ENCODE peak calls at places on chromosomes 11 and 22, in ten cellular contexts. M is CD4-positive, CD25-positive, alpha-beta regulatory T cell; A is heart left ventricle; K is pancreas; L is tibial artery; P is AG04450; N is GM23338; F is astrocyte; Z is uterus; V is CD4-positive, alpha-beta T cell. C is an unnamed sample.

GRCh38 chr22:36497910-36498669 is 8.8 kb downstream of the FOXRED2 start:
- DNase-seq in M (no peak), A (no peak), K (no peak), L (no peak), P (no peak), N (peak), F (no peak), Z (peak), V (no peak), C (no peak)

GRCh38 chr11:43393765-43394355 is 35.1 kb downstream of the TTC17 start:
- DNase-seq in M (no peak), A (peak), K (peak), L (no peak), P (no peak), N (no peak), F (peak), Z (no peak), V (no peak), C (no peak)

GRCh38 chr11:47560431-47560830 is 5.0 kb upstream of the PTPMT1 start:
- DNase-seq in M (no peak), A (no peak), K (no peak), L (no peak), P (no peak), N (no peak), F (no peak), Z (no peak), V (no peak), C (no peak)

GRCh38 chr11:122226810-122227379 is 110.9 kb upstream of the BLID start:
- DNase-seq in M (no peak), A (no peak), K (no peak), L (no peak), P (no peak), N (no peak), F (peak), Z (no peak), V (no peak), C (no peak)

GRCh38 chr11:46249103-46249942 is 28.1 kb upstream of the CREB3L1 start:
- DNase-seq in M (no peak), A (no peak), K (no peak), L (no peak), P (no peak), N (no peak), F (peak), Z (no peak), V (no peak), C (no peak)

GRCh38 chr11:58567889-58568512 is 7.7 kb downstream of the LPXN start:
- DNase-seq in M (peak), A (no peak), K (peak), L (no peak), P (no peak), N (peak), F (peak), Z (peak), V (peak), C (no peak)

GRCh38 chr11:13108416-13108815 is 99.3 kb downstream of the RASSF10 start:
- DNase-seq in M (no peak), A (no peak), K (no peak), L (no peak), P (no peak), N (no peak), F (peak), Z (no peak), V (no peak), C (no peak)

GRCh38 chr11:119041821-119042514 is 11.3 kb upstream of the SLC37A4 start:
- DNase-seq in M (no peak), A (no peak), K (no peak), L (no peak), P (no peak), N (no peak), F (no peak), Z (no peak), V (no peak), C (no peak)

GRCh38 chr11:115674831-115675230 is 170.6 kb upstream of the CADM1 start:
- DNase-seq in M (no peak), A (no peak), K (no peak), L (no peak), P (no peak), N (no peak), F (no peak), Z (no peak), V (no peak), C (no peak)

GRCh38 chr11:82796970-82797594 is 63.4 kb upstream of the FAM181B start:
- DNase-seq in M (no peak), A (no peak), K (no peak), L (peak), P (no peak), N (no peak), F (no peak), Z (no peak), V (no peak), C (peak)

GRCh38 chr22:39470462-39471335 is 13.9 kb downstream of the MGAT3 start:
- DNase-seq in M (no peak), A (no peak), K (no peak), L (no peak), P (no peak), N (no peak), F (no peak), Z (no peak), V (no peak), C (no peak)

GRCh38 chr11:95521862-95522261 is 267.7 kb downstream of the FAM76B start:
- DNase-seq in M (no peak), A (no peak), K (no peak), L (no peak), P (no peak), N (no peak), F (no peak), Z (no peak), V (no peak), C (no peak)

GRCh38 chr11:74844072-74844471 is 95.4 kb downstream of the RNF169 start:
- DNase-seq in M (no peak), A (no peak), K (no peak), L (no peak), P (no peak), N (no peak), F (no peak), Z (no peak), V (no peak), C (no peak)

GRCh38 chr22:50089231-50090140 is at the start of gene MOV10L1:
- DNase-seq in M (no peak), A (no peak), K (no peak), L (no peak), P (no peak), N (peak), F (no peak), Z (no peak), V (no peak), C (peak)

GRCh38 chr11:88315981-88316441 is 21.5 kb downstream of the CTSC start:
- DNase-seq in M (no peak), A (no peak), K (no peak), L (no peak), P (no peak), N (no peak), F (no peak), Z (no peak), V (no peak), C (no peak)

GRCh38 chr22:36331306-36331911 is 56.4 kb downstream of the MYH9 start:
- DNase-seq in M (peak), A (peak), K (no peak), L (peak), P (peak), N (peak), F (peak), Z (peak), V (peak), C (no peak)

GRCh38 chr11:84249344-84250135 is 963.4 kb upstream of the CCDC90B start:
- DNase-seq in M (no peak), A (no peak), K (no peak), L (no peak), P (no peak), N (no peak), F (peak), Z (no peak), V (no peak), C (no peak)

GRCh38 chr11:57001674-57002401 is 13.1 kb downstream of the OR5AK2 start:
- DNase-seq in M (no peak), A (no peak), K (no peak), L (no peak), P (no peak), N (peak), F (no peak), Z (no peak), V (no peak), C (no peak)

GRCh38 chr11:60844870-60845221 is 2.9 kb downstream of the CCDC86 start:
- DNase-seq in M (no peak), A (no peak), K (no peak), L (no peak), P (no peak), N (no peak), F (no peak), Z (no peak), V (no peak), C (no peak)

GRCh38 chr22:43159484-43160178 is 8.3 kb downstream of the TSPO start:
- DNase-seq in M (no peak), A (no peak), K (no peak), L (no peak), P (no peak), N (peak), F (no peak), Z (no peak), V (no peak), C (no peak)

GRCh38 chr22:30650508-30651116 is 15.0 kb downstream of the SLC35E4 start:
- DNase-seq in M (no peak), A (no peak), K (no peak), L (no peak), P (no peak), N (no peak), F (no peak), Z (no peak), V (no peak), C (peak)

GRCh38 chr11:57567512-57568329 is at the start of gene UBE2L6:
- DNase-seq in M (peak), A (peak), K (peak), L (peak), P (no peak), N (peak), F (peak), Z (peak), V (peak), C (peak)

GRCh38 chr11:45178890-45179663 is 32.6 kb downstream of the PRDM11 start:
- DNase-seq in M (no peak), A (no peak), K (no peak), L (no peak), P (no peak), N (peak), F (peak), Z (no peak), V (no peak), C (no peak)

GRCh38 chr11:36376888-36377758 is 81.0 kb downstream of the PRR5L start:
- DNase-seq in M (no peak), A (peak), K (peak), L (peak), P (no peak), N (peak), F (peak), Z (peak), V (peak), C (peak)

GRCh38 chr11:6755303-6755952 is 16.3 kb downstream of the OR2AG2 start:
- DNase-seq in M (peak), A (no peak), K (no peak), L (no peak), P (no peak), N (peak), F (no peak), Z (no peak), V (no peak), C (no peak)

GRCh38 chr11:61026121-61027031 is 54.9 kb downstream of the CD6 start:
- DNase-seq in M (peak), A (no peak), K (no peak), L (no peak), P (no peak), N (no peak), F (no peak), Z (no peak), V (peak), C (no peak)

GRCh38 chr11:533586-534196 is 1.7 kb downstream of the HRAS start:
- DNase-seq in M (no peak), A (no peak), K (peak), L (no peak), P (no peak), N (no peak), F (no peak), Z (peak), V (no peak), C (no peak)

GRCh38 chr11:95519912-95520311 is 269.7 kb downstream of the FAM76B start:
- DNase-seq in M (no peak), A (no peak), K (no peak), L (no peak), P (no peak), N (no peak), F (no peak), Z (no peak), V (no peak), C (no peak)

GRCh38 chr11:93652161-93652597 is 9.3 kb upstream of the CEP295 start:
- DNase-seq in M (peak), A (no peak), K (no peak), L (no peak), P (no peak), N (peak), F (peak), Z (no peak), V (no peak), C (peak)

GRCh38 chr11:911031-911889 is 650 bp upstream of the CHID1 start:
- DNase-seq in M (no peak), A (peak), K (no peak), L (peak), P (no peak), N (peak), F (peak), Z (peak), V (peak), C (no peak)

GRCh38 chr11:7512525-7513209 is 1.1 kb upstream of the PPFIBP2 start:
- DNase-seq in M (no peak), A (peak), K (peak), L (peak), P (no peak), N (peak), F (no peak), Z (peak), V (no peak), C (peak)

GRCh38 chr11:6191733-6192132 is 7.3 kb upstream of the OR52W1 start:
- DNase-seq in M (no peak), A (no peak), K (no peak), L (no peak), P (no peak), N (no peak), F (no peak), Z (no peak), V (no peak), C (no peak)

GRCh38 chr11:9210922-9211320 is 54.2 kb downstream of the DENND5A start:
- DNase-seq in M (no peak), A (no peak), K (no peak), L (no peak), P (no peak), N (no peak), F (peak), Z (no peak), V (no peak), C (no peak)

GRCh38 chr11:253160-253885 is 16.5 kb downstream of the PSMD13 start:
- DNase-seq in M (no peak), A (no peak), K (no peak), L (no peak), P (no peak), N (no peak), F (no peak), Z (no peak), V (no peak), C (no peak)

GRCh38 chr11:107549954-107550285 is 15.6 kb downstream of the ALKBH8 start:
- DNase-seq in M (no peak), A (no peak), K (no peak), L (no peak), P (no peak), N (no peak), F (no peak), Z (no peak), V (no peak), C (no peak)

GRCh38 chr11:11483622-11484021 is 130.6 kb upstream of the CSNK2A3 start:
- DNase-seq in M (no peak), A (no peak), K (no peak), L (no peak), P (no peak), N (no peak), F (no peak), Z (no peak), V (no peak), C (no peak)

GRCh38 chr11:109864161-109864661 is 229.0 kb upstream of the ZC3H12C start:
- DNase-seq in M (no peak), A (no peak), K (no peak), L (no peak), P (no peak), N (no peak), F (peak), Z (no peak), V (no peak), C (no peak)

DNA sequence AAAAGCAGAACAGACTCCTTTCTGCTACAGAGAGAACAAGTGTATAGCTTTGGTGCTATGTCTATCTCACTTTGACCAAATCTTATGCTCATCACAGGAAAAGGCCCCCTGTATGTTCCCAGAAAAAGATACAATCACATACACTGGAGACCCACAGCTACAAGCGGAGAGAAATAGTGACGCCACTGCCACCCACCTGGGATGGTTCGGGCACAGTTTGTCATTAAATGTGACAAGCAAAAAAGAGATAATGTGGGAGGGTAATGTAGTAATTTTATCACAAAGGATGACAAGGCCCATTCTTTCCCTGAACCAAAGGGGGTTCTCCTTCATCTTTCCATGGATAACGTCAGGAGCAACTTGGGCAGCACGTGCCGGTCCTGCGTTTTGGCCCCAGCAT is 32.0 kb downstream of the THOC5 start:
- DNase-seq in M (no peak), A (no peak), K (no peak), L (no peak), P (no peak), N (no peak), F (no peak), Z (no peak), V (no peak), C (no peak)
- H3K27ac ChIP-seq in M (no peak), A (no peak), K (no peak), L (no peak), P (peak), N (no peak), F (peak), Z (no peak), V (no peak), C (no peak)

GRCh38 chr22:33361581-33361980 is 303.4 kb upstream of the SYN3 start:
- DNase-seq in M (no peak), A (no peak), K (no peak), L (no peak), P (no peak), N (peak), F (peak), Z (no peak), V (no peak), C (no peak)
- H3K27ac ChIP-seq in M (no peak), A (no peak), K (no peak), L (no peak), P (no peak), N (no peak), F (no peak), Z (no peak), V (no peak), C (no peak)

GRCh38 chr11:67508486-67509121 is 642 bp upstream of the CDK2AP2 start:
- DNase-seq in M (peak), A (peak), K (peak), L (peak), P (peak), N (peak), F (peak), Z (peak), V (peak), C (peak)
- H3K27ac ChIP-seq in M (peak), A (peak), K (peak), L (peak), P (peak), N (peak), F (peak), Z (peak), V (peak), C (peak)

GRCh38 chr22:46654927-46655595 is 34.9 kb downstream of the GRAMD4 start:
- DNase-seq in M (no peak), A (no peak), K (no peak), L (no peak), P (no peak), N (no peak), F (no peak), Z (no peak), V (no peak), C (no peak)
- H3K27ac ChIP-seq in M (no peak), A (no peak), K (no peak), L (no peak), P (no peak), N (no peak), F (no peak), Z (no peak), V (no peak), C (no peak)

GRCh38 chr11:70783356-70783755 is 385.0 kb downstream of the CTTN start:
- DNase-seq in M (no peak), A (no peak), K (no peak), L (no peak), P (no peak), N (no peak), F (no peak), Z (no peak), V (no peak), C (no peak)
- H3K27ac ChIP-seq in M (no peak), A (no peak), K (no peak), L (no peak), P (no peak), N (no peak), F (no peak), Z (no peak), V (no peak), C (no peak)

GRCh38 chr22:19959587-19960490 is 18.2 kb upstream of the TXNRD2 start:
- DNase-seq in M (no peak), A (peak), K (no peak), L (no peak), P (no peak), N (no peak), F (no peak), Z (peak), V (no peak), C (no peak)
- H3K27ac ChIP-seq in M (no peak), A (peak), K (no peak), L (peak), P (no peak), N (no peak), F (no peak), Z (peak), V (no peak), C (no peak)

GRCh38 chr11:65182258-65183170 is 786 bp downstream of the CAPN1 start:
- DNase-seq in M (no peak), A (peak), K (peak), L (no peak), P (no peak), N (peak), F (no peak), Z (no peak), V (no peak), C (peak)

GRCh38 chr11:65180877-65181568 is 705 bp upstream of the CAPN1 start:
- DNase-seq in M (peak), A (peak), K (peak), L (peak), P (peak), N (peak), F (peak), Z (peak), V (peak), C (no peak)

GRCh38 chr11:65184146-65184545 is 2.4 kb downstream of the CAPN1 start:
- DNase-seq in M (no peak), A (no peak), K (no peak), L (no peak), P (no peak), N (peak), F (no peak), Z (no peak), V (no peak), C (peak)

GRCh38 chr11:65183201-65183891 is 1.6 kb downstream of the CAPN1 start:
- DNase-seq in M (no peak), A (no peak), K (no peak), L (no peak), P (no peak), N (peak), F (no peak), Z (no peak), V (no peak), C (no peak)

DNA sequence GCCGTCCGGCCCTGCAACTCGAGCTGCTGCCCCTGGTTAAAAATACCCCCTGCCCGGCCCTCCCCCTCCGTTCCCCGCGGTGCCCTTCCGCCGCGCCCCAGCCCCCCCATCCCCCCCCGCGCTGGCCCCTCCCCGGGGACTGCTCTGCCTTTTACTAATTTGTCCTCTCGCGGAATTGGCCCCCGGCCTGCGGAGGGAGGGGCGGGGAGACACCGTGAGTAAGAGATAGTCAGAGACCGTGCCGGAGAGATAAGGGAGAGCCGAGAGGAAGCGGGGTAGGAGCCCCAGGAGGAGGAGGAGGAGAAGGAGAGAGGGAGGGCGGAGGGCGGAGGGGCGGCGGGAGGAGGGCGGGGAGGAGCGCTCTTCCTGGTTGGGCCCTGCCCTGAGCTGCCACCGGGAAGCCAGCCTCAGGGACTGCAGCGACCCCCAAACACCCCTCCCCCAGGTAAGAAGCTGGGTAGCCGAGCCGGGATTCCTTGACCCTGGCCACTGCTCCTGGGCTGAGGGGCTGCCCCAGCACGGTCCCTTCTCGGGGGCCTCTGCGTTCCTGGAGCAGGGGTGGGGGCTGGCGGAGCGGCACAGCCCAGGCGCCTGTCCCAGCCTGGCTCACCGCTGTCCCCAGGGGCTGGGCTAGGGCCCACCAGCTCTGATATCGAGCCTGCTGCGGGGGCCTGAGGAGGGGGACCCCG is at the start of gene CAPN1:
- DNase-seq in M (peak), A (peak), K (peak), L (peak), P (peak), N (peak), F (peak), Z (peak), V (peak), C (no peak)
- H3K27ac ChIP-seq in M (peak), A (peak), K (peak), L (peak), P (peak), N (peak), F (peak), Z (peak), V (peak), C (peak)

C was measured in caudate nucleus.